ENCODE peak calls at places on chromosomes 16 and 17, in nine cellular contexts. Z, Q, J, H, U, L, E, F and R are unnamed samples.

GRCh38 chr16:75801307-75801706 is 75.0 kb upstream of the CPHXL start:
- DNase-seq in E (no peak), U (no peak), H (no peak), Z (no peak), Q (no peak), F (no peak), J (no peak), L (no peak), R (no peak)

GRCh38 chr17:83089322-83090156 is 10.1 kb downstream of the METRNL start:
- DNase-seq in H (no peak), F (no peak), L (no peak), U (no peak), Z (no peak), E (no peak), J (peak; percentile 53), Q (no peak), R (no peak)

GRCh38 chr17:62109378-62109902 is 44.4 kb upstream of the MED13 start:
- DNase-seq in F (peak; percentile 82), L (peak; percentile 80), Q (peak; percentile 26), E (peak; percentile 4), J (peak; percentile 54), Z (no peak), U (peak; percentile 76), H (peak; percentile 60), R (peak; percentile 64)

GRCh38 chr17:83061586-83061985 is 17.8 kb upstream of the METRNL start:
- DNase-seq in L (no peak), U (no peak), Q (no peak), F (no peak), E (no peak), J (no peak), Z (no peak), H (no peak), R (no peak)

GRCh38 chr17:1413281-1413791 is 13.3 kb upstream of the YWHAE start:
- DNase-seq in Q (peak; percentile 48), Z (peak; percentile 82), F (peak; percentile 77), E (peak; percentile 85), U (peak; percentile 88), J (peak; percentile 79), L (no peak), H (peak; percentile 86), R (peak; percentile 39)

GRCh38 chr16:1469693-1470201 is 5.1 kb downstream of the CLCN7 start:
- DNase-seq in Q (no peak), H (no peak), E (no peak), Z (no peak), F (no peak), L (no peak), U (no peak), J (peak; percentile 53), R (no peak)

GRCh38 chr17:6430769-6431168 is 4.2 kb downstream of the AIPL1 start:
- DNase-seq in E (no peak), F (no peak), U (no peak), J (no peak), H (no peak), Q (no peak), Z (no peak), L (no peak), R (no peak)

GRCh38 chr17:4566785-4567184 is 6.4 kb upstream of the GGT6 start:
- DNase-seq in H (peak; percentile 39), L (no peak), E (peak; percentile 74), Z (no peak), Q (no peak), J (peak; percentile 51), F (peak; percentile 45), U (peak; percentile 56), R (peak; percentile 24)

GRCh38 chr17:80891096-80892018 is 100.3 kb upstream of the CHMP6 start:
- DNase-seq in F (peak; percentile 95), E (no peak), H (peak; percentile 94), Q (peak; percentile 67), Z (no peak), J (peak; percentile 87), U (no peak), L (no peak), R (peak; percentile 90)
- TF ChIP-seq CTCF in F (peak; percentile 38), E (no peak), H (peak; percentile 2), Q (no peak), Z (no peak), J (peak; percentile 9), U (no peak), L (no peak), R (no peak)

DNA sequence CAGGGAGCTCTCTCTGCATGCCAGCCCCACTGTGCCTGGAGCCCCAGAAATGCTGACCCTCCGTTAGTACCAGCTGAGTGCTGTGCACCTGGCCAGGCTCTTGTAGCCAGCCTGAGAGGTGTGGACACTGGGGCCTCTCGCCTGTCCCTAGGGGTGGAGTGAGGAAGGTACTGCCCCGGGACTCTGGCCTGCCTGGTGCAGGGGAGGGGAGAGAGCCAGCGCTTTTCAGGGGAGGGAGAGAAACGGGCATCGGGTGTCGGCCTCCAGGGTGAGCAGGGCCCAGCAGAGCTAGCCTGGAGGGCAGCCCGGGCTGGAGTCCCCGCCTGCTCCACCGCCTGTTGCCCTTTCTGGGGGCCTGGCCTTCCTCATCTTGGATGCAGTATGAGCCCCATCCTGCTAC is 13.1 kb downstream of the MAP2K3 start:
- DNase-seq in U (no peak), J (no peak), L (no peak), E (no peak), Z (no peak), F (no peak), Q (no peak), H (no peak), R (no peak)
- H3K4me3 ChIP-seq in U (no peak overlapping the region), J (no peak overlapping the region), L (no peak overlapping the region), E (no peak overlapping the region), Z (no peak overlapping the region), F (no peak overlapping the region), Q (no peak overlapping the region), H (no peak overlapping the region), R (no peak overlapping the region)

GRCh38 chr16:47581114-47581513 is 120.0 kb downstream of the PHKB start:
- DNase-seq in E (no peak), J (peak; percentile 9), F (no peak), Z (no peak), U (no peak), L (no peak), Q (no peak), H (no peak), R (no peak)
- TF ChIP-seq CTCF in E (no peak), J (peak; percentile 23), F (no peak), Z (peak; percentile 13), U (no peak), L (no peak), Q (peak; percentile 24), H (no peak), R (no peak)

GRCh38 chr17:79800325-79801155 is 3.7 kb upstream of the CBX8 start:
- DNase-seq in H (peak; percentile 39), J (peak; percentile 39), Q (peak; percentile 54), U (no peak), Z (no peak), L (no peak), F (peak; percentile 46), E (no peak), R (peak; percentile 55)
- H3K4me3 ChIP-seq in H (no peak overlapping the region), J (no peak overlapping the region), Q (peak overlapping the region; percentile 12), U (no peak overlapping the region), Z (peak overlapping the region; percentile 39), L (peak overlapping the region; percentile 47), F (peak overlapping the region; percentile 22), E (peak overlapping the region; percentile 7), R (peak overlapping the region; percentile 20)

DNA sequence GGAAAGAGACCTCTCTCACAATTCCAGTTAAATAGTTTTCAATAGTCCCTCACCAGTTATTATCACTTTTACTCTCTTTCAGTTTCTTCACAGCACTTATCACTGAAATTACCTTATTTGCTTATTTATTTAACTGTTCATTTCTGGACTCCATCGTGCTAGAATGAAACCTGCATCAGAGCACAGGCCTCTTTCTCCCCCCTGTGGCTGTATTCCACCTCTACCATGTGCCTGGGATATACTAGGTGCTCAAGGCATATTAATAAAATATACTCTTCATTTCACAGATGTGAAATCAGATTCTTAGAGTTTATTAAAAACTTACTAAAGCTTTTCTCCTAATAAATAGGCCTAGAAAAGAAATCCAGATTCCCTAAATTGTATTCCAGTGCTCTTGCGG is 308.9 kb upstream of the MON1B start:
- DNase-seq in Q (no peak), F (no peak), L (no peak), J (no peak), U (no peak), H (no peak), E (no peak), Z (no peak), R (no peak)
- TF ChIP-seq CTCF in Q (no peak), F (peak; percentile 33), L (no peak), J (no peak), U (no peak), H (no peak), E (no peak), Z (no peak), R (no peak)

DNA sequence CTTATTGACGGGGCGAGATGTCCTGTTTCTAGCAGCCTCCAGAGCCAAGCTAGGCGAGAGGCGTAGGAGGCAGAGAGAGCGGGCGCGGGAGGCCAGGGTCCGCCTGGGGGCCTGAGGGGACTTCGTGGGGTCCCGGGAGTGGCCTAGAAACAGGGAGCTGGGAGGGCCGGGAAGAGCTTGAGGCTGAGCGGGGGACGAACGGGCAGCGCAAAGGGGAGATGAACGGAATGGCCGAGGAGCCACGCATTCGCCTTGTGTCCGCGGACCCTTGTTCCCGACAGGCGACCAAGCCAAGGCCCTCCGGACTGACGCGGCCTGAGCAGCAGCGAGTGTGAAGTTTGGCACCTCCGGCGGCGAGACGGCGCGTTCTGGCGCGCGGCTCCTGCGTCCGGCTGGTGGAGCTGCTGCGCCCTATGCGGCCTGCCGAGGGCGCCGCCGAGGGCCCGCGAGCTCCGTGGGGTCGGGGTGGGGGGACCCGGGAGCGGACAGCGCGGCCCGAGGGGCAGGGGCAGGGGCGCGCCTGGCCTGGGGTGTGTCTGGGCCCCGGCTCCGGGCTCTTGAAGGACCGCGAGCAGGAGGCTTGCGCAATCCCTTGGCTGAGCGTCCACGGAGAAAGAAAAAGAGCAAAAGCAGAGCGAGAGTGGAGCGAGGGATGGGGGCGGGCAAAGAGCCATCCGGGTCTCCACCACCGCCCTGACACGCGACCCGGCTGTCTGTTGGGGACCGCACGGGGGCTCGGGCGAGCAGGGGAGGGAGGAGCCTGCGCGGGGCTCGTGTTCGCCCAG is 1.2 kb upstream of the CBX4 start:
- DNase-seq in Z (peak; percentile 80), J (peak; percentile 75), F (no peak), H (peak; percentile 31), L (no peak), U (peak; percentile 43), E (peak; percentile 52), Q (no peak), R (no peak)
- H3K4me3 ChIP-seq in Z (peak overlapping the region; percentile 92), J (no peak overlapping the region), F (peak overlapping the region; percentile 69), H (peak overlapping the region; percentile 53), L (no peak overlapping the region), U (no peak overlapping the region), E (peak overlapping the region; percentile 38), Q (no peak overlapping the region), R (no peak overlapping the region)

DNA sequence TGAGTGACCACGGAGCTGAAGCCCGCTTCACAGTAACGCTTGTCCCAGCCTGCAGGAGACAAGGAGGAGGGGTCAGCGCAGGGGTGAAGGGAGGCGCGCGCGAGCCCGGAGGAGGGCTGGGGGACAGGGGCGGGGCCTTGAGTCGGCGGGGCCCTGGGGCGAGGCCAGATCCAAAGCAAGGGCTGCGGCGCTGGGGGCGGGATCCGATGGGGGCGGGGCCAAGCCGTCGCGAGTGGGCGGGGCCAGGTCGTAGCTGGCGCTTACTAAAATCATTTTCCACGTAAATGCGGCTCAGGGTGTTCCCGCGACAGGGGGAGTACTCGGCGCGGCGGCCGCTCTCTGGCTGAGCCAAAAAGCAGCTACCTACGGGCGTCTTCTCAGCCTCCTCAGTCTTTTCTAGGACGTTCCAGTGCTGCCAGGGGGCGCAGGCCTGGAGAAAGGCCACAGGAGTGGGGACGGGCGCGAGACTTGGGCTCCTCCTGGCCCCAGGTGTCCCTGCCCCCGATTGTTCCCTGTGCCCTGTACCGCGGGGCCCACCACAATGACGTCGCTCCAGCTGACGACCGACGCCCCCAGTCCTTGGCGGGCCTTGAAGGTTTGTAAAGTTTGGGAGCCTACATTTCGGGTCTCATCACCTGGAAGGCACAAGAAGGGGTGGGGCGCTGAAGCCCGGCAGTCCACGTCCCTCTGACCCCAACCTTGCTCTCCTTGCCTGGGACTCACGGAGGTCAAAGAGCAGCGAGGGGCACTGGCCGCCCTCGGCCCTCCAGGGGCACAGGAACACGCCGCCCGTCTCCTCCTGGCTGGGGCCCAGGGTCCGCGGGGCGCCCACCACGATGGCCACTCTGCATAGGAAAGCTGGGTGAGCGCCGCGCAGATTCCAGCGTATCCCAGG is 3.9 kb downstream of the ITGA2B start:
- DNase-seq in E (peak; percentile 77), U (peak; percentile 80), L (peak; percentile 75), J (peak; percentile 83), H (peak; percentile 55), Z (peak; percentile 83), Q (peak; percentile 22), F (peak; percentile 61), R (peak; percentile 5)
- TF ChIP-seq CTCF in E (no peak), U (no peak), L (peak; percentile 13), J (peak; percentile 17), H (no peak), Z (no peak), Q (peak; percentile 17), F (no peak), R (peak; percentile 22)